ENCODE peak calls at places on chromosomes 7 and 10, in nine cellular contexts. M, O, W, Z, C, F, G, H and N are unnamed samples.

GRCh38 chr10:123136806-123137642 is 1.3 kb downstream of the HMX3 start:
- DNase-seq in H (no peak), O (no peak), C (no peak), G (no peak), M (peak), F (no peak), W (no peak), Z (no peak), N (no peak)

GRCh38 chr7:28847681-28848080 is 110.4 kb downstream of the TRIL start:
- DNase-seq in H (peak), F (no peak), Z (no peak), O (no peak), C (no peak), W (no peak), M (no peak), G (no peak), N (no peak)

GRCh38 chr7:95427914-95428516 is 6.8 kb downstream of the PON2 start:
- DNase-seq in G (no peak), M (no peak), H (no peak), C (no peak), Z (no peak), F (no peak), W (no peak), O (no peak), N (no peak)

GRCh38 chr10:70559861-70560260 is 42.7 kb downstream of the PRF1 start:
- DNase-seq in H (no peak), O (no peak), M (no peak), F (no peak), G (no peak), Z (no peak), W (peak), C (no peak), N (no peak)

GRCh38 chr10:121497513-121497912 is 100.7 kb downstream of the FGFR2 start:
- DNase-seq in F (no peak), Z (no peak), G (no peak), M (no peak), W (no peak), C (no peak), O (peak), H (no peak), N (no peak)

GRCh38 chr10:97925308-97925938 is 75.8 kb downstream of the GOLGA7B start:
- DNase-seq in F (no peak), M (no peak), O (no peak), G (no peak), Z (no peak), C (no peak), H (no peak), W (no peak), N (no peak)

GRCh38 chr7:129240119-129240815 is 15.4 kb downstream of the AHCYL2 start:
- DNase-seq in F (no peak), Z (no peak), O (no peak), G (no peak), W (no peak), H (no peak), C (no peak), M (no peak), N (no peak)

GRCh38 chr10:132859084-132859855 is 73.3 kb upstream of the NKX6-2 start:
- DNase-seq in Z (no peak), H (peak), O (no peak), C (no peak), G (no peak), F (peak), M (no peak), W (no peak), N (no peak)

GRCh38 chr7:139731802-139732470 is 45.9 kb downstream of the HIPK2 start:
- DNase-seq in C (peak), M (peak), G (no peak), H (peak), F (peak), W (peak), O (no peak), Z (no peak), N (no peak)

GRCh38 chr7:146232604-146233003 is 116.0 kb downstream of the CNTNAP2 start:
- DNase-seq in Z (no peak), C (no peak), W (no peak), F (no peak), H (no peak), G (no peak), M (no peak), O (no peak), N (no peak)

GRCh38 chr10:132919374-132920100 is 22.8 kb downstream of the CFAP46 start:
- DNase-seq in W (no peak), F (no peak), O (no peak), G (no peak), C (no peak), H (no peak), M (no peak), Z (no peak), N (no peak)

GRCh38 chr10:133438711-133439273 is 14.4 kb upstream of the SPRN start:
- DNase-seq in H (peak), M (peak), Z (no peak), G (peak), C (no peak), O (peak), W (no peak), F (peak), N (no peak)

GRCh38 chr7:83579740-83580139 is 69.2 kb downstream of the SEMA3E start:
- DNase-seq in W (no peak), M (peak), F (no peak), G (no peak), H (no peak), C (no peak), O (no peak), Z (no peak), N (no peak)

GRCh38 chr10:110859947-110860376 is 11.8 kb upstream of the PDCD4 start:
- DNase-seq in W (no peak), O (no peak), M (peak), H (peak), Z (no peak), C (no peak), F (no peak), G (no peak), N (no peak)

GRCh38 chr7:8115547-8116402 is 146.2 kb downstream of the ICA1 start:
- DNase-seq in Z (no peak), F (no peak), O (no peak), M (no peak), G (no peak), W (no peak), H (no peak), C (no peak), N (no peak)

GRCh38 chr7:35399216-35399615 is 145.3 kb upstream of the TBX20 start:
- DNase-seq in O (no peak), Z (no peak), M (no peak), G (no peak), H (no peak), W (no peak), F (no peak), C (no peak), N (no peak)

GRCh38 chr7:157548691-157549265 is 212.0 kb downstream of the DNAJB6 start:
- DNase-seq in F (no peak), H (peak), W (peak), M (no peak), G (no peak), Z (no peak), C (no peak), O (no peak), N (no peak)

GRCh38 chr10:70601775-70602174 is 766 bp downstream of the PRF1 start:
- DNase-seq in H (peak), G (no peak), M (no peak), C (no peak), W (no peak), Z (peak), F (no peak), O (no peak), N (no peak)

GRCh38 chr7:1811850-1812692 is 142.0 kb downstream of the ELFN1 start:
- DNase-seq in W (peak), Z (no peak), G (no peak), H (peak), C (peak), M (no peak), O (no peak), F (peak), N (no peak)

GRCh38 chr10:1416456-1417037 is 320.8 kb downstream of the ADARB2 start:
- DNase-seq in G (no peak), O (no peak), W (peak), C (no peak), F (no peak), Z (no peak), M (no peak), H (peak), N (no peak)

GRCh38 chr10:60270426-60270825 is 119.2 kb downstream of the ANK3 start:
- DNase-seq in O (no peak), G (no peak), Z (no peak), F (no peak), C (no peak), W (no peak), M (no peak), H (no peak), N (no peak)

GRCh38 chr7:22858640-22859561 is 36.3 kb upstream of the TOMM7 start:
- DNase-seq in O (no peak), Z (no peak), W (no peak), G (no peak), F (no peak), M (peak), C (no peak), H (no peak), N (no peak)

GRCh38 chr7:12402365-12402725 is 1.3 kb downstream of the VWDE start:
- DNase-seq in F (no peak), W (no peak), Z (no peak), G (no peak), M (no peak), O (no peak), H (no peak), C (no peak), N (no peak)

GRCh38 chr7:41825927-41826480 is 123.1 kb upstream of the INHBA start:
- DNase-seq in M (peak), W (no peak), O (no peak), Z (no peak), H (no peak), G (no peak), F (no peak), C (no peak), N (no peak)

GRCh38 chr7:33457041-33457440 is 327.7 kb downstream of the BBS9 start:
- DNase-seq in O (no peak), F (no peak), W (no peak), G (no peak), Z (no peak), M (no peak), C (no peak), H (no peak), N (no peak)

GRCh38 chr7:150996289-150997074 is 5.7 kb downstream of the NOS3 start:
- DNase-seq in F (no peak), C (no peak), Z (no peak), H (no peak), G (no peak), M (no peak), O (no peak), W (no peak), N (no peak)

GRCh38 chr10:34739915-34740314 is 75.2 kb downstream of the PARD3 start:
- DNase-seq in H (no peak), O (peak), W (no peak), Z (no peak), M (peak), C (peak), F (peak), G (peak), N (peak)

GRCh38 chr10:51928182-51928581 is 228.8 kb upstream of the CSTF2T start:
- DNase-seq in O (no peak), G (no peak), H (no peak), F (no peak), Z (no peak), C (no peak), M (no peak), W (no peak), N (no peak)

GRCh38 chr7:157930441-157930840 is 593.6 kb downstream of the DNAJB6 start:
- DNase-seq in F (no peak), O (no peak), W (no peak), M (no peak), H (peak), C (no peak), G (no peak), Z (no peak), N (no peak)